ENCODE peak calls at places on chromosomes 1 and 21, in ten cellular contexts. L is heart left ventricle, P is HCT116, Q is A549, H is upper lobe of left lung, Z is H1, T is stomach, S is IMR-90, Y is sigmoid colon, U is adrenal gland. M is an unnamed sample.

GRCh38 chr1:167273027-167273800 is 52.5 kb downstream of the POU2F1 start:
- DNase-seq in L (no peak), P (no peak), Q (no peak), H (no peak), Z (no peak), T (no peak), S (peak; percentile 8), Y (no peak), U (no peak), M (no peak)

GRCh38 chr21:41616063-41616591 is 108.2 kb upstream of the TMPRSS2 start:
- DNase-seq in L (peak; percentile 50), P (no peak), Q (no peak), H (no peak), Z (no peak), T (no peak), S (peak; percentile 91), Y (peak; percentile 74), U (no peak), M (no peak)

GRCh38 chr1:204641936-204642335 is 43.6 kb downstream of the LRRN2 start:
- DNase-seq in L (no peak), P (no peak), Q (no peak), H (no peak), Z (no peak), T (no peak), S (no peak), Y (no peak), U (no peak), M (no peak)

GRCh38 chr1:226304291-226304955 is 4.5 kb downstream of the LIN9 start:
- DNase-seq in L (no peak), P (no peak), Q (no peak), H (no peak), Z (no peak), T (no peak), S (no peak), Y (no peak), U (no peak), M (no peak)

GRCh38 chr1:114107474-114108175 is 46.0 kb downstream of the SYT6 start:
- DNase-seq in L (no peak), P (no peak), Q (peak; percentile 7), H (no peak), Z (no peak), T (no peak), S (no peak), Y (peak; percentile 20), U (no peak), M (no peak)

GRCh38 chr1:41792485-41792770 is 126.3 kb downstream of the HIVEP3 start:
- DNase-seq in L (no peak), P (no peak), Q (no peak), H (no peak), Z (no peak), T (no peak), S (no peak), Y (no peak), U (no peak), M (no peak)

GRCh38 chr1:61121631-61122030 is 39.3 kb downstream of the NFIA start:
- DNase-seq in L (no peak), P (no peak), Q (no peak), H (no peak), Z (no peak), T (no peak), S (no peak), Y (no peak), U (no peak), M (no peak)

GRCh38 chr1:202616355-202616910 is 93.8 kb downstream of the SYT2 start:
- DNase-seq in L (no peak), P (no peak), Q (no peak), H (no peak), Z (no peak), T (no peak), S (no peak), Y (no peak), U (no peak), M (no peak)

GRCh38 chr1:182213163-182213562 is 151.7 kb upstream of the ZNF648 start:
- DNase-seq in L (no peak), P (no peak), Q (no peak), H (no peak), Z (no peak), T (no peak), S (no peak), Y (no peak), U (no peak), M (no peak)

GRCh38 chr1:23591460-23592208 is 32.3 kb upstream of the ID3 start:
- DNase-seq in L (peak; percentile 46), P (no peak), Q (peak; percentile 86), H (no peak), Z (no peak), T (no peak), S (peak; percentile 46), Y (no peak), U (no peak), M (no peak)

GRCh38 chr1:59298178-59298583 is 1.3 kb downstream of the FGGY start:
- DNase-seq in L (no peak), P (no peak), Q (no peak), H (no peak), Z (no peak), T (no peak), S (no peak), Y (peak; percentile 63), U (peak; percentile 55), M (peak; percentile 71)

GRCh38 chr21:21096956-21097355 is 98.7 kb downstream of the NCAM2 start:
- DNase-seq in L (no peak), P (no peak), Q (no peak), H (no peak), Z (no peak), T (no peak), S (no peak), Y (no peak), U (no peak), M (no peak)

GRCh38 chr1:19688041-19688842 is 23.6 kb downstream of the HTR6 start:
- DNase-seq in L (no peak), P (no peak), Q (no peak), H (no peak), Z (no peak), T (no peak), S (no peak), Y (no peak), U (no peak), M (no peak)

GRCh38 chr1:235504494-235505222 is 406 bp upstream of the B3GALNT2 start:
- DNase-seq in L (peak; percentile 99), P (peak; percentile 98), Q (peak; percentile 99), H (peak; percentile 99), Z (peak; percentile 97), T (peak; percentile 100), S (peak; percentile 98), Y (peak; percentile 100), U (peak; percentile 100), M (peak; percentile 99)
- TF ChIP-seq POLR2A in L (peak; percentile 61), P (peak; percentile 52), Q (peak; percentile 67), H (no peak), Z (peak; percentile 51), T (no peak), S (peak; percentile 83), Y (peak; percentile 64), U (peak; percentile 85), M (peak; percentile 88)

GRCh38 chr1:246506785-246507639 is at the start of gene SMYD3:
- DNase-seq in L (peak; percentile 83), P (peak; percentile 40), Q (peak; percentile 78), H (peak; percentile 96), Z (peak; percentile 69), T (peak; percentile 78), S (peak; percentile 66), Y (peak; percentile 81), U (peak; percentile 64), M (peak; percentile 84)
- H3K27ac ChIP-seq in L (peak within 1 kb of the TSS; percentile 63), P (peak within 1 kb of the TSS; percentile 33), Q (peak within 1 kb of the TSS; percentile 85), H (peak within 1 kb of the TSS; percentile 65), Z (no peak within 1 kb of the TSS), T (peak within 1 kb of the TSS; percentile 78), S (peak within 1 kb of the TSS; percentile 65), Y (peak within 1 kb of the TSS; percentile 68), U (no peak within 1 kb of the TSS), M (peak within 1 kb of the TSS; percentile 3)

GRCh38 chr1:206898909-206899431 is 1.7 kb downstream of the IL24 start:
- DNase-seq in L (no peak), P (no peak), Q (no peak), H (no peak), Z (no peak), T (no peak), S (no peak), Y (no peak), U (no peak), M (no peak)

GRCh38 chr1:206898089-206898908 is 1.1 kb downstream of the IL24 start:
- DNase-seq in L (no peak), P (no peak), Q (peak; percentile 35), H (peak; percentile 19), Z (no peak), T (no peak), S (peak; percentile 71), Y (no peak), U (no peak), M (no peak)

GRCh38 chr1:206901944-206902343 is 4.7 kb downstream of the IL24 start:
- DNase-seq in L (no peak), P (no peak), Q (no peak), H (no peak), Z (no peak), T (no peak), S (no peak), Y (no peak), U (no peak), M (no peak)

GRCh38 chr1:206900149-206900548 is 2.9 kb downstream of the IL24 start:
- DNase-seq in L (no peak), P (no peak), Q (no peak), H (no peak), Z (no peak), T (no peak), S (no peak), Y (no peak), U (no peak), M (no peak)

GRCh38 chr1:206899717-206900116 is 2.5 kb downstream of the IL24 start:
- DNase-seq in L (no peak), P (no peak), Q (no peak), H (no peak), Z (no peak), T (no peak), S (no peak), Y (no peak), U (no peak), M (no peak)
- TF ChIP-seq POLR2A in L (no peak), P (no peak), Q (no peak), H (no peak), Z (no peak), T (no peak), S (no peak), Y (no peak), U (no peak), M (no peak)

GRCh38 chr1:89800022-89800655 is 20.7 kb upstream of the LRRC8D start:
- DNase-seq in L (no peak), P (no peak), Q (no peak), H (no peak), Z (no peak), T (no peak), S (no peak), Y (no peak), U (no peak), M (no peak)

GRCh38 chr1:89802841-89803240 is 18.0 kb upstream of the LRRC8D start:
- DNase-seq in L (no peak), P (no peak), Q (no peak), H (no peak), Z (no peak), T (no peak), S (no peak), Y (no peak), U (no peak), M (no peak)

GRCh38 chr1:89799495-89799894 is 21.3 kb upstream of the LRRC8D start:
- DNase-seq in L (no peak), P (no peak), Q (no peak), H (no peak), Z (no peak), T (no peak), S (no peak), Y (no peak), U (no peak), M (no peak)

GRCh38 chr1:89800718-89801117 is 20.1 kb upstream of the LRRC8D start:
- DNase-seq in L (no peak), P (no peak), Q (no peak), H (no peak), Z (no peak), T (no peak), S (no peak), Y (no peak), U (no peak), M (no peak)

GRCh38 chr1:89802036-89802435 is 18.8 kb upstream of the LRRC8D start:
- DNase-seq in L (no peak), P (no peak), Q (no peak), H (no peak), Z (no peak), T (no peak), S (no peak), Y (no peak), U (no peak), M (no peak)
- H3K27ac ChIP-seq in L (no peak overlapping the region), P (no peak overlapping the region), Q (no peak overlapping the region), H (no peak overlapping the region), Z (no peak overlapping the region), T (no peak overlapping the region), S (no peak overlapping the region), Y (no peak overlapping the region), U (no peak overlapping the region), M (no peak overlapping the region)